ENCODE peak calls at places on chromosomes 3 and 15, in five cellular contexts. One of them, this sample, is unnamed.

GRCh38 chr3:155948476-155948875 is 78.0 kb downstream of the GMPS start:
- DNase-seq in nephron progenitor cell: no peak
- DNase-seq in NCI-H1105 treated with DMSO at 0.1 percent for 48 hours: no peak
- DNase-seq in A549: no peak
- DNase-seq in stimulated activated naive B cell treated with anti-CD40 and anti-IgM and Interleukin-4, amounts not matched to agents 10 μg/mL and 1 μg/mL and 100 μg/mL, for 72 hours: no peak
- DNase-seq in this sample: peak

GRCh38 chr15:81531141-81531592 is 157.2 kb upstream of the TMC3 start:
- DNase-seq in stimulated activated naive B cell treated with anti-CD40 and anti-IgM and Interleukin-4, amounts not matched to agents 10 μg/mL and 1 μg/mL and 100 μg/mL, for 72 hours: no peak
- DNase-seq in A549: no peak
- DNase-seq in NCI-H1105 treated with DMSO at 0.1 percent for 48 hours: no peak
- DNase-seq in nephron progenitor cell: peak
- DNase-seq in this sample: peak

GRCh38 chr3:74633021-74633420 is 18.6 kb upstream of the CNTN3 start:
- DNase-seq in A549: no peak
- DNase-seq in nephron progenitor cell: no peak
- DNase-seq in stimulated activated naive B cell treated with anti-CD40 and anti-IgM and Interleukin-4, amounts not matched to agents 10 μg/mL and 1 μg/mL and 100 μg/mL, for 72 hours: no peak
- DNase-seq in NCI-H1105 treated with DMSO at 0.1 percent for 48 hours: no peak
- DNase-seq in this sample: no peak

GRCh38 chr15:38758001-38758400 is 193.4 kb upstream of the RASGRP1 start:
- DNase-seq in stimulated activated naive B cell treated with anti-CD40 and anti-IgM and Interleukin-4, amounts not matched to agents 10 μg/mL and 1 μg/mL and 100 μg/mL, for 72 hours: no peak
- DNase-seq in NCI-H1105 treated with DMSO at 0.1 percent for 48 hours: peak
- DNase-seq in A549: peak
- DNase-seq in nephron progenitor cell: peak
- DNase-seq in this sample: peak

GRCh38 chr3:55000546-55000945 is 72.7 kb upstream of the LRTM1 start:
- DNase-seq in NCI-H1105 treated with DMSO at 0.1 percent for 48 hours: peak
- DNase-seq in nephron progenitor cell: no peak
- DNase-seq in A549: peak
- DNase-seq in stimulated activated naive B cell treated with anti-CD40 and anti-IgM and Interleukin-4, amounts not matched to agents 10 μg/mL and 1 μg/mL and 100 μg/mL, for 72 hours: no peak
- DNase-seq in this sample: peak

GRCh38 chr15:74828835-74829234 is 2.4 kb downstream of the CPLX3 start:
- DNase-seq in A549: no peak
- DNase-seq in nephron progenitor cell: no peak
- DNase-seq in stimulated activated naive B cell treated with anti-CD40 and anti-IgM and Interleukin-4, amounts not matched to agents 10 μg/mL and 1 μg/mL and 100 μg/mL, for 72 hours: no peak
- DNase-seq in NCI-H1105 treated with DMSO at 0.1 percent for 48 hours: no peak
- DNase-seq in this sample: no peak

GRCh38 chr3:117052356-117052755 is 342.8 kb downstream of the TUSC7 start:
- DNase-seq in A549: no peak
- DNase-seq in nephron progenitor cell: no peak
- DNase-seq in stimulated activated naive B cell treated with anti-CD40 and anti-IgM and Interleukin-4, amounts not matched to agents 10 μg/mL and 1 μg/mL and 100 μg/mL, for 72 hours: no peak
- DNase-seq in NCI-H1105 treated with DMSO at 0.1 percent for 48 hours: no peak
- DNase-seq in this sample: peak

GRCh38 chr3:138213373-138214085 is 26.4 kb downstream of the ARMC8 start:
- DNase-seq in stimulated activated naive B cell treated with anti-CD40 and anti-IgM and Interleukin-4, amounts not matched to agents 10 μg/mL and 1 μg/mL and 100 μg/mL, for 72 hours: no peak
- DNase-seq in NCI-H1105 treated with DMSO at 0.1 percent for 48 hours: no peak
- DNase-seq in A549: no peak
- DNase-seq in nephron progenitor cell: no peak
- DNase-seq in this sample: no peak

GRCh38 chr15:75307778-75308390 is 25.2 kb downstream of the GOLGA6D start:
- DNase-seq in nephron progenitor cell: peak
- DNase-seq in A549: peak
- DNase-seq in NCI-H1105 treated with DMSO at 0.1 percent for 48 hours: no peak
- DNase-seq in stimulated activated naive B cell treated with anti-CD40 and anti-IgM and Interleukin-4, amounts not matched to agents 10 μg/mL and 1 μg/mL and 100 μg/mL, for 72 hours: no peak
- DNase-seq in this sample: peak

GRCh38 chr3:134370611-134371451 is 3.4 kb downstream of the AMOTL2 start:
- DNase-seq in stimulated activated naive B cell treated with anti-CD40 and anti-IgM and Interleukin-4, amounts not matched to agents 10 μg/mL and 1 μg/mL and 100 μg/mL, for 72 hours: no peak
- DNase-seq in nephron progenitor cell: no peak
- DNase-seq in NCI-H1105 treated with DMSO at 0.1 percent for 48 hours: no peak
- DNase-seq in A549: no peak
- DNase-seq in this sample: no peak

GRCh38 chr3:11582123-11582968 is 61.4 kb downstream of the VGLL4 start:
- DNase-seq in nephron progenitor cell: peak
- DNase-seq in A549: no peak
- DNase-seq in stimulated activated naive B cell treated with anti-CD40 and anti-IgM and Interleukin-4, amounts not matched to agents 10 μg/mL and 1 μg/mL and 100 μg/mL, for 72 hours: no peak
- DNase-seq in NCI-H1105 treated with DMSO at 0.1 percent for 48 hours: peak
- DNase-seq in this sample: peak

GRCh38 chr3:127710473-127710941 is 37.8 kb downstream of the ABTB1 start:
- DNase-seq in nephron progenitor cell: no peak
- DNase-seq in stimulated activated naive B cell treated with anti-CD40 and anti-IgM and Interleukin-4, amounts not matched to agents 10 μg/mL and 1 μg/mL and 100 μg/mL, for 72 hours: no peak
- DNase-seq in NCI-H1105 treated with DMSO at 0.1 percent for 48 hours: no peak
- DNase-seq in A549: peak
- DNase-seq in this sample: no peak

GRCh38 chr3:128487813-128488635 is 5.0 kb downstream of the GATA2 start:
- DNase-seq in A549: peak
- DNase-seq in NCI-H1105 treated with DMSO at 0.1 percent for 48 hours: peak
- DNase-seq in nephron progenitor cell: peak
- DNase-seq in stimulated activated naive B cell treated with anti-CD40 and anti-IgM and Interleukin-4, amounts not matched to agents 10 μg/mL and 1 μg/mL and 100 μg/mL, for 72 hours: no peak
- DNase-seq in this sample: peak

GRCh38 chr15:88649286-88649733 is 10.5 kb downstream of the ISG20 start:
- DNase-seq in NCI-H1105 treated with DMSO at 0.1 percent for 48 hours: no peak
- DNase-seq in stimulated activated naive B cell treated with anti-CD40 and anti-IgM and Interleukin-4, amounts not matched to agents 10 μg/mL and 1 μg/mL and 100 μg/mL, for 72 hours: peak
- DNase-seq in A549: peak
- DNase-seq in nephron progenitor cell: no peak
- DNase-seq in this sample: peak

GRCh38 chr15:90774731-90775521 is 57.8 kb downstream of the BLM start:
- DNase-seq in stimulated activated naive B cell treated with anti-CD40 and anti-IgM and Interleukin-4, amounts not matched to agents 10 μg/mL and 1 μg/mL and 100 μg/mL, for 72 hours: no peak
- DNase-seq in A549: peak
- DNase-seq in NCI-H1105 treated with DMSO at 0.1 percent for 48 hours: no peak
- DNase-seq in nephron progenitor cell: no peak
- DNase-seq in this sample: peak

GRCh38 chr3:42020681-42021307 is 58.9 kb upstream of the ULK4 start:
- DNase-seq in NCI-H1105 treated with DMSO at 0.1 percent for 48 hours: no peak
- DNase-seq in nephron progenitor cell: no peak
- DNase-seq in stimulated activated naive B cell treated with anti-CD40 and anti-IgM and Interleukin-4, amounts not matched to agents 10 μg/mL and 1 μg/mL and 100 μg/mL, for 72 hours: no peak
- DNase-seq in A549: peak
- DNase-seq in this sample: peak

GRCh38 chr3:64214697-64215018 is 10.6 kb downstream of the PRICKLE2 start:
- DNase-seq in NCI-H1105 treated with DMSO at 0.1 percent for 48 hours: no peak
- DNase-seq in nephron progenitor cell: no peak
- DNase-seq in A549: no peak
- DNase-seq in stimulated activated naive B cell treated with anti-CD40 and anti-IgM and Interleukin-4, amounts not matched to agents 10 μg/mL and 1 μg/mL and 100 μg/mL, for 72 hours: no peak
- DNase-seq in this sample: peak

GRCh38 chr15:56074866-56075265 is 81.5 kb upstream of the NEDD4 start:
- DNase-seq in nephron progenitor cell: no peak
- DNase-seq in NCI-H1105 treated with DMSO at 0.1 percent for 48 hours: no peak
- DNase-seq in stimulated activated naive B cell treated with anti-CD40 and anti-IgM and Interleukin-4, amounts not matched to agents 10 μg/mL and 1 μg/mL and 100 μg/mL, for 72 hours: no peak
- DNase-seq in A549: no peak
- DNase-seq in this sample: no peak

GRCh38 chr3:46881819-46882376 is 4.4 kb downstream of the PTH1R start:
- DNase-seq in NCI-H1105 treated with DMSO at 0.1 percent for 48 hours: no peak
- DNase-seq in A549: no peak
- DNase-seq in nephron progenitor cell: peak
- DNase-seq in stimulated activated naive B cell treated with anti-CD40 and anti-IgM and Interleukin-4, amounts not matched to agents 10 μg/mL and 1 μg/mL and 100 μg/mL, for 72 hours: no peak
- DNase-seq in this sample: peak

GRCh38 chr3:185420762-185421161 is 57.8 kb downstream of the MAP3K13 start:
- DNase-seq in stimulated activated naive B cell treated with anti-CD40 and anti-IgM and Interleukin-4, amounts not matched to agents 10 μg/mL and 1 μg/mL and 100 μg/mL, for 72 hours: no peak
- DNase-seq in nephron progenitor cell: no peak
- DNase-seq in NCI-H1105 treated with DMSO at 0.1 percent for 48 hours: peak
- DNase-seq in A549: peak
- DNase-seq in this sample: no peak

GRCh38 chr15:67201136-67201535 is 53.3 kb downstream of the AAGAB start:
- DNase-seq in nephron progenitor cell: no peak
- DNase-seq in NCI-H1105 treated with DMSO at 0.1 percent for 48 hours: no peak
- DNase-seq in A549: no peak
- DNase-seq in stimulated activated naive B cell treated with anti-CD40 and anti-IgM and Interleukin-4, amounts not matched to agents 10 μg/mL and 1 μg/mL and 100 μg/mL, for 72 hours: no peak
- DNase-seq in this sample: peak

GRCh38 chr3:183291511-183292031 is 38.5 kb downstream of the B3GNT5 start:
- DNase-seq in nephron progenitor cell: no peak
- DNase-seq in stimulated activated naive B cell treated with anti-CD40 and anti-IgM and Interleukin-4, amounts not matched to agents 10 μg/mL and 1 μg/mL and 100 μg/mL, for 72 hours: no peak
- DNase-seq in A549: peak
- DNase-seq in NCI-H1105 treated with DMSO at 0.1 percent for 48 hours: peak
- DNase-seq in this sample: peak

GRCh38 chr3:190644766-190645165 is 130.9 kb downstream of the IL1RAP start:
- DNase-seq in NCI-H1105 treated with DMSO at 0.1 percent for 48 hours: no peak
- DNase-seq in A549: no peak
- DNase-seq in stimulated activated naive B cell treated with anti-CD40 and anti-IgM and Interleukin-4, amounts not matched to agents 10 μg/mL and 1 μg/mL and 100 μg/mL, for 72 hours: no peak
- DNase-seq in nephron progenitor cell: no peak
- DNase-seq in this sample: peak

GRCh38 chr3:47261301-47261700 is 21.3 kb downstream of the KIF9 start:
- DNase-seq in stimulated activated naive B cell treated with anti-CD40 and anti-IgM and Interleukin-4, amounts not matched to agents 10 μg/mL and 1 μg/mL and 100 μg/mL, for 72 hours: no peak
- DNase-seq in nephron progenitor cell: no peak
- DNase-seq in NCI-H1105 treated with DMSO at 0.1 percent for 48 hours: no peak
- DNase-seq in A549: no peak
- DNase-seq in this sample: no peak

GRCh38 chr15:24764375-24765171 is 89.0 kb downstream of the NPAP1 start:
- DNase-seq in nephron progenitor cell: no peak
- DNase-seq in A549: no peak
- DNase-seq in NCI-H1105 treated with DMSO at 0.1 percent for 48 hours: no peak
- DNase-seq in stimulated activated naive B cell treated with anti-CD40 and anti-IgM and Interleukin-4, amounts not matched to agents 10 μg/mL and 1 μg/mL and 100 μg/mL, for 72 hours: no peak
- DNase-seq in this sample: no peak

GRCh38 chr15:40331026-40331425 is 7.5 kb downstream of the INAFM2 start:
- DNase-seq in NCI-H1105 treated with DMSO at 0.1 percent for 48 hours: no peak
- DNase-seq in stimulated activated naive B cell treated with anti-CD40 and anti-IgM and Interleukin-4, amounts not matched to agents 10 μg/mL and 1 μg/mL and 100 μg/mL, for 72 hours: no peak
- DNase-seq in A549: no peak
- DNase-seq in nephron progenitor cell: no peak
- DNase-seq in this sample: no peak

GRCh38 chr3:117045143-117045542 is 335.6 kb downstream of the TUSC7 start:
- DNase-seq in A549: peak
- DNase-seq in nephron progenitor cell: peak
- DNase-seq in NCI-H1105 treated with DMSO at 0.1 percent for 48 hours: no peak
- DNase-seq in stimulated activated naive B cell treated with anti-CD40 and anti-IgM and Interleukin-4, amounts not matched to agents 10 μg/mL and 1 μg/mL and 100 μg/mL, for 72 hours: no peak
- DNase-seq in this sample: no peak

GRCh38 chr3:180059351-180059750 is 22.6 kb upstream of the PEX5L start:
- DNase-seq in stimulated activated naive B cell treated with anti-CD40 and anti-IgM and Interleukin-4, amounts not matched to agents 10 μg/mL and 1 μg/mL and 100 μg/mL, for 72 hours: no peak
- DNase-seq in A549: no peak
- DNase-seq in nephron progenitor cell: no peak
- DNase-seq in NCI-H1105 treated with DMSO at 0.1 percent for 48 hours: no peak
- DNase-seq in this sample: no peak

GRCh38 chr3:194906229-194906629 is 220.5 kb downstream of the FAM43A start:
- DNase-seq in stimulated activated naive B cell treated with anti-CD40 and anti-IgM and Interleukin-4, amounts not matched to agents 10 μg/mL and 1 μg/mL and 100 μg/mL, for 72 hours: no peak
- DNase-seq in NCI-H1105 treated with DMSO at 0.1 percent for 48 hours: no peak
- DNase-seq in nephron progenitor cell: no peak
- DNase-seq in A549: no peak
- DNase-seq in this sample: peak

GRCh38 chr3:194565597-194566190 is 67.5 kb downstream of the TMEM44 start:
- DNase-seq in A549: no peak
- DNase-seq in stimulated activated naive B cell treated with anti-CD40 and anti-IgM and Interleukin-4, amounts not matched to agents 10 μg/mL and 1 μg/mL and 100 μg/mL, for 72 hours: no peak
- DNase-seq in NCI-H1105 treated with DMSO at 0.1 percent for 48 hours: no peak
- DNase-seq in nephron progenitor cell: no peak
- DNase-seq in this sample: peak

GRCh38 chr3:41199866-41200668 is 762 bp downstream of the CTNNB1 start:
- DNase-seq in A549: no peak
- DNase-seq in nephron progenitor cell: no peak
- DNase-seq in stimulated activated naive B cell treated with anti-CD40 and anti-IgM and Interleukin-4, amounts not matched to agents 10 μg/mL and 1 μg/mL and 100 μg/mL, for 72 hours: peak
- DNase-seq in NCI-H1105 treated with DMSO at 0.1 percent for 48 hours: peak
- DNase-seq in this sample: peak

GRCh38 chr3:4734454-4734853 is 241.3 kb downstream of the ITPR1 start:
- DNase-seq in stimulated activated naive B cell treated with anti-CD40 and anti-IgM and Interleukin-4, amounts not matched to agents 10 μg/mL and 1 μg/mL and 100 μg/mL, for 72 hours: no peak
- DNase-seq in NCI-H1105 treated with DMSO at 0.1 percent for 48 hours: peak
- DNase-seq in nephron progenitor cell: no peak
- DNase-seq in A549: no peak
- DNase-seq in this sample: no peak

GRCh38 chr3:171936231-171936841 is 93.2 kb downstream of the TMEM212 start:
- DNase-seq in NCI-H1105 treated with DMSO at 0.1 percent for 48 hours: no peak
- DNase-seq in A549: peak
- DNase-seq in stimulated activated naive B cell treated with anti-CD40 and anti-IgM and Interleukin-4, amounts not matched to agents 10 μg/mL and 1 μg/mL and 100 μg/mL, for 72 hours: no peak
- DNase-seq in nephron progenitor cell: no peak
- DNase-seq in this sample: peak

GRCh38 chr3:180617049-180617448 is 15.1 kb downstream of the TTC14 start:
- DNase-seq in NCI-H1105 treated with DMSO at 0.1 percent for 48 hours: no peak
- DNase-seq in nephron progenitor cell: no peak
- DNase-seq in stimulated activated naive B cell treated with anti-CD40 and anti-IgM and Interleukin-4, amounts not matched to agents 10 μg/mL and 1 μg/mL and 100 μg/mL, for 72 hours: no peak
- DNase-seq in A549: no peak
- DNase-seq in this sample: no peak